ENCODE peak calls at places on chromosomes 2 and 18, in four cellular contexts. P is GM23248, G is tibial artery, V is DND-41. T is an unnamed sample.

GRCh38 chr2:3575534-3576324 is 669 bp downstream of the RPS7 start:
- DNase-seq in P (peak), G (no peak), V (peak), T (no peak)

GRCh38 chr18:23712445-23712844 is 23.2 kb downstream of the LAMA3 start:
- DNase-seq in P (no peak), G (no peak), V (peak), T (no peak)

GRCh38 chr2:64770781-64771334 is 117.1 kb upstream of the SERTAD2 start:
- DNase-seq in P (peak), G (no peak), V (no peak), T (no peak)

GRCh38 chr2:14524803-14525080 is 107.8 kb upstream of the LRATD1 start:
- DNase-seq in P (peak), G (no peak), V (no peak), T (no peak)

GRCh38 chr2:84613082-84613481 is 96.8 kb downstream of the DNAH6 start:
- DNase-seq in P (no peak), G (no peak), V (no peak), T (no peak)

GRCh38 chr2:71948781-71949536 is 198.7 kb downstream of the CYP26B1 start:
- DNase-seq in P (peak), G (no peak), V (no peak), T (no peak)

GRCh38 chr18:45456076-45457066 is 158.9 kb upstream of the SLC14A2 start:
- DNase-seq in P (peak), G (no peak), V (no peak), T (no peak)

GRCh38 chr2:226725096-226725495 is 74.5 kb downstream of the IRS1 start:
- DNase-seq in P (no peak), G (no peak), V (no peak), T (no peak)

GRCh38 chr2:121284424-121285076 is 452 bp downstream of the TFCP2L1 start:
- DNase-seq in P (no peak), G (no peak), V (no peak), T (no peak)

GRCh38 chr2:48724278-48724677 is 31.2 kb downstream of the LHCGR start:
- DNase-seq in P (peak), G (no peak), V (no peak), T (no peak)

GRCh38 chr2:203451011-203451410 is 84.1 kb downstream of the RAPH1 start:
- DNase-seq in P (peak), G (no peak), V (no peak), T (no peak)

GRCh38 chr2:7792031-7792651 is 874.9 kb downstream of the RNF144A start:
- DNase-seq in P (no peak), G (no peak), V (no peak), T (peak)

GRCh38 chr2:69322631-69323030 is 64.4 kb downstream of the GFPT1 start:
- DNase-seq in P (no peak), G (no peak), V (no peak), T (no peak)

GRCh38 chr2:233855345-233855744 is 1.0 kb upstream of the HJURP start:
- DNase-seq in P (no peak), G (no peak), V (no peak), T (no peak)

GRCh38 chr2:68645523-68645922 is 2.1 kb downstream of the PROKR1 start:
- DNase-seq in P (peak), G (no peak), V (peak), T (no peak)

GRCh38 chr2:241842620-241843211 is 16.0 kb downstream of the PDCD1 start:
- DNase-seq in P (no peak), G (peak), V (no peak), T (no peak)